ENCODE peak calls at places on chromosomes 5 and 9, in four cellular contexts. L, I, B and F are unnamed samples.

GRCh38 chr9:88891015-88891414 is 100.3 kb upstream of the S1PR3 start:
- DNase-seq in L (no peak), I (no peak), B (no peak), F (no peak)

GRCh38 chr5:33842456-33842855 is 49.3 kb downstream of the ADAMTS12 start:
- DNase-seq in L (no peak), I (no peak), B (no peak), F (no peak)

GRCh38 chr5:61052870-61053269 is 107.9 kb downstream of the NDUFAF2 start:
- DNase-seq in L (peak), I (no peak), B (no peak), F (peak)

GRCh38 chr9:81685763-81686613 is 3.4 kb downstream of the TLE1 start:
- DNase-seq in L (peak), I (no peak), B (no peak), F (no peak)

GRCh38 chr5:32027717-32028321 is 146.3 kb downstream of the GOLPH3 start:
- DNase-seq in L (peak), I (peak), B (peak), F (peak)

GRCh38 chr5:5348135-5348534 is 74.3 kb upstream of the ICE1 start:
- DNase-seq in L (no peak), I (peak), B (no peak), F (no peak)

GRCh38 chr5:116872986-116873385 is 298.4 kb upstream of the SEMA6A start:
- DNase-seq in L (no peak), I (no peak), B (no peak), F (peak)

GRCh38 chr9:35518212-35518917 is 28.5 kb downstream of the RUSC2 start:
- DNase-seq in L (peak), I (peak), B (peak), F (peak)

GRCh38 chr5:96926275-96926674 is 9.6 kb upstream of the LNPEP start:
- DNase-seq in L (no peak), I (no peak), B (no peak), F (no peak)

GRCh38 chr5:67095346-67095871 is 101.2 kb downstream of the CD180 start:
- DNase-seq in L (peak), I (peak), B (peak), F (no peak)

GRCh38 chr5:124664287-124664686 is 82.2 kb downstream of the ZNF608 start:
- DNase-seq in L (no peak), I (no peak), B (no peak), F (no peak)

GRCh38 chr5:170522211-170523128 is 18.6 kb downstream of the KCNIP1 start:
- DNase-seq in L (peak), I (peak), B (no peak), F (no peak)

GRCh38 chr9:16267336-16268036 is 603.0 kb downstream of the BNC2 start:
- DNase-seq in L (peak), I (no peak), B (no peak), F (no peak)

GRCh38 chr9:36007309-36007708 is 29.4 kb upstream of the RECK start:
- DNase-seq in L (no peak), I (no peak), B (no peak), F (no peak)

DNA sequence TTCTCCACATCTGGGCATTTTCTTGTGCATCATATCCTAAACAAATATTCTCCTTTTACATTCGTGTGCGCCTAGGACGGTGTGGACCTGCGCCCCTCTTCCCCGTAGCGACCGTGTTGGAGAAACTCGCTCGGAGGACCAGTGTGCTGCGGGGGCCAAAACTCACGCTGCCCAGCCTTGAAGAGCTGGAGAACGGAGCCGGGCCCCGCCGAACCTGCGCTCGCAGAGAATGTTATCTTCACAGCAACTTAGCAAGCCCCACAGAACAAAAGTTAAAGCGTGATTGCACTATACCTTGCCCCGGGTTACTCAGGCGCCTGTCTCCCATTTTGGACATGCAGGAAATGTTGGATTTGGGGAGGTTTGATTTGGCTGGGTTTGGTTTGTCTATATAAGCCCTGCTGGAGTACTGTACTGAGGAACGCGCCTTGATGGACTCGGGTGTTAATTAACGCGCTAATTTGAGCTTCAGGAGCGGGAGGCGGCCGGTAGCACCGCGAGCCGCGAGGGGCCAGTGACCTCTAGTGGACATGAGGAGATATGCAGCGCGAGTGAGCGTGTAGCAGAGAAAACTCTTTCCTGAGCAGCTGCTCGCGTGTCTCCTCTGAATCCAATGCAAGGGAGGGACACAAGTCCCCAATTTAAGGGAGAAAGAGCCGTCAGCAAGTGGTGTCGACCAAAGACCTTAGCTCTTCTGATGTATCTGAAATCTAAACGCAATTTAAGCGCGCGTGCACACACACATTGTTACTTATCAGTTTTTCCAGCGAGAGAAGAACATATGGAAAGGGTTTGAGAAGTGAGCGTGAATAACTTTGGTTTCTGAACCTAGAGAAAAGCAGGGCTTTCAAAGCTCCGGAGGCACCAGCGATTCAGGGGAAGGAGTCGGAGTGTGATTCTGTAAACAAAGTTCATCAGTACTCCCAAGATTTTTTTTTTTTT is 192.1 kb downstream of the MEF2C start:
- DNase-seq in L (peak), I (peak), B (peak), F (peak)
- TF ChIP-seq EZH2 in L (peak), I (peak), B (peak), F (no peak)

GRCh38 chr5:76672242-76672641 is 43.7 kb upstream of the F2R start:
- DNase-seq in L (no peak), I (no peak), B (no peak), F (no peak)

GRCh38 chr5:76670508-76670907 is 45.4 kb upstream of the F2R start:
- DNase-seq in L (no peak), I (no peak), B (no peak), F (no peak)

GRCh38 chr5:76673125-76673524 is 42.8 kb upstream of the F2R start:
- DNase-seq in L (no peak), I (no peak), B (no peak), F (no peak)

GRCh38 chr5:76667495-76667894 is 44.3 kb upstream of the F2RL2 start:
- DNase-seq in L (no peak), I (no peak), B (no peak), F (no peak)

GRCh38 chr5:76669245-76669644 is 46.0 kb upstream of the F2RL2 start:
- DNase-seq in L (no peak), I (no peak), B (no peak), F (no peak)
- TF ChIP-seq EZH2 in L (no peak), I (no peak), B (no peak), F (no peak)

GRCh38 chr5:154191467-154192261 is 1.1 kb downstream of the GALNT10 start:
- DNase-seq in L (peak), I (no peak), B (no peak), F (no peak)

GRCh38 chr5:154193176-154193575 is 2.6 kb downstream of the GALNT10 start:
- DNase-seq in L (peak), I (no peak), B (no peak), F (no peak)

GRCh38 chr5:154189819-154190651 is 498 bp upstream of the GALNT10 start:
- DNase-seq in L (peak), I (peak), B (peak), F (peak)

GRCh38 chr5:154190652-154191304 is at the start of gene GALNT10:
- DNase-seq in L (peak), I (peak), B (peak), F (peak)

DNA sequence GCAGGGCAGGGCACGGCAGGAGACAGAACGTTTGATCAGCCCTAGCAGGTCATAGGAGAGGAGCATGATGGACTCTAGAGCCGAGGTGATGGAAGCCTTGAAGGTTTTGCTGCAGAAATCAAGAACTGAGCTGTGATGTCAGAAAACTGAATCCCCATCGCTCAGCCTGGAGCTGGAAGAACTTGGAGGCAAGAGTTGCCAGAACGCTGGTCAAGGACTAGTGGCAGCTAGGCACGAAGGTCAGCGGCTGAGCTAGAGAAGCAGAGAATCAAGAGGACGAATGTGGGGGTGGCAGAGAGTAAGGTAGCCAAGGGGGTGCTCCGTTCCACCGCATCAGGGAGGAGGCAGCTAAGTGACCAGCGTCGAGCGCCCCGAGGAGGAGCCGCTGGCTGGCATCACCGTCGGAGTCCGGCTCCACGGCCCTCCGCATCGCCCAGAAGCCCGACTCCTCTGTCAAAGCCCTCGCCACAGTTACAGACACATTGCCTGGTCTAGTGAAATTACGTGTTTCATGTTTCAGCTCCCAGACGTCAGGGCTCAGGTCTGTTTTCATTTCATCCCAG is 1.2 kb upstream of the GALNT10 start:
- DNase-seq in L (peak), I (peak), B (peak), F (no peak)
- TF ChIP-seq EZH2 in L (no peak), I (no peak), B (peak), F (no peak)

GRCh38 chr5:154476343-154477213 is 1.4 kb downstream of the HAND1 start:
- DNase-seq in L (no peak), I (peak), B (peak), F (no peak)
- TF ChIP-seq EZH2 in L (peak), I (peak), B (no peak), F (no peak)